ENCODE peak calls at places on chromosome 1, in five cellular contexts. W, E, H, Z and U are unnamed samples.

GRCh38 chr1:154431586-154432373 is 26.6 kb downstream of the IL6R start:
- DNase-seq in W (peak), E (peak), H (no peak), Z (no peak), U (no peak)

GRCh38 chr1:107698161-107698560 is 266.8 kb downstream of the VAV3 start:
- DNase-seq in W (no peak), E (no peak), H (no peak), Z (no peak), U (no peak)

GRCh38 chr1:46199233-46199749 is 1.1 kb upstream of the POMGNT1 start:
- DNase-seq in W (no peak), E (no peak), H (no peak), Z (no peak), U (no peak)

GRCh38 chr1:110620250-110620615 is 14.1 kb upstream of the KCNA2 start:
- DNase-seq in W (no peak), E (no peak), H (no peak), Z (no peak), U (no peak)

GRCh38 chr1:203473781-203474305 is 1.8 kb upstream of the PRELP start:
- DNase-seq in W (no peak), E (no peak), H (no peak), Z (no peak), U (no peak)

GRCh38 chr1:176785046-176785445 is 322.1 kb downstream of the PAPPA2 start:
- DNase-seq in W (no peak), E (no peak), H (no peak), Z (no peak), U (no peak)

GRCh38 chr1:78145105-78145580 is 99.4 kb downstream of the GIPC2 start:
- DNase-seq in W (peak), E (no peak), H (peak), Z (peak), U (peak)

GRCh38 chr1:229273507-229274232 is 2.8 kb downstream of the RAB4A start:
- DNase-seq in W (no peak), E (no peak), H (peak), Z (no peak), U (no peak)

GRCh38 chr1:160576430-160576829 is 2.9 kb downstream of the CD84 start:
- DNase-seq in W (no peak), E (no peak), H (no peak), Z (no peak), U (no peak)

GRCh38 chr1:248853023-248853422 is 5.9 kb downstream of the ZNF692 start:
- DNase-seq in W (no peak), E (no peak), H (no peak), Z (no peak), U (no peak)

GRCh38 chr1:210898473-210898872 is 235.5 kb downstream of the KCNH1 start:
- DNase-seq in W (no peak), E (no peak), H (no peak), Z (no peak), U (no peak)

GRCh38 chr1:18199462-18199861 is 91.9 kb downstream of the IGSF21 start:
- DNase-seq in W (no peak), E (no peak), H (no peak), Z (peak), U (no peak)

GRCh38 chr1:44025816-44026215 is 5.4 kb downstream of the SLC6A9 start:
- DNase-seq in W (no peak), E (no peak), H (no peak), Z (no peak), U (no peak)

GRCh38 chr1:38207906-38208305 is 161.3 kb upstream of the POU3F1 start:
- DNase-seq in W (no peak), E (no peak), H (no peak), Z (no peak), U (no peak)

GRCh38 chr1:100927276-100927675 is 31.4 kb downstream of the SLC30A7 start:
- DNase-seq in W (no peak), E (no peak), H (no peak), Z (no peak), U (no peak)

GRCh38 chr1:17438176-17438976 is 1.1 kb downstream of the RCC2 start:
- DNase-seq in W (no peak), E (peak), H (peak), Z (peak), U (peak)

GRCh38 chr1:218361298-218362065 is 16.3 kb downstream of the TGFB2 start:
- DNase-seq in W (no peak), E (no peak), H (no peak), Z (no peak), U (no peak)

GRCh38 chr1:237879195-237879594 is 11.5 kb downstream of the ZP4 start:
- DNase-seq in W (no peak), E (no peak), H (no peak), Z (no peak), U (no peak)

GRCh38 chr1:30319765-30320580 is 403.4 kb downstream of the MATN1 start:
- DNase-seq in W (no peak), E (no peak), H (no peak), Z (no peak), U (no peak)

GRCh38 chr1:217482356-217483102 is 148.4 kb downstream of the GPATCH2 start:
- DNase-seq in W (peak), E (no peak), H (no peak), Z (no peak), U (peak)

GRCh38 chr1:3995141-3995780 is 95.2 kb upstream of the C1orf174 start:
- DNase-seq in W (no peak), E (no peak), H (no peak), Z (no peak), U (no peak)

GRCh38 chr1:91795601-91796389 is 90.2 kb downstream of the TGFBR3 start:
- DNase-seq in W (peak), E (no peak), H (no peak), Z (no peak), U (no peak)

GRCh38 chr1:202029171-202029665 is 18.8 kb downstream of the ELF3 start:
- DNase-seq in W (peak), E (no peak), H (no peak), Z (no peak), U (no peak)

GRCh38 chr1:241593186-241593585 is 47.0 kb downstream of the CHML start:
- DNase-seq in W (no peak), E (no peak), H (no peak), Z (no peak), U (no peak)

GRCh38 chr1:9400425-9401079 is 107.9 kb downstream of the SPSB1 start:
- DNase-seq in W (no peak), E (no peak), H (no peak), Z (no peak), U (no peak)
- TF ChIP-seq CTCF in W (peak), E (no peak), H (no peak), Z (no peak), U (no peak)

GRCh38 chr1:230979952-230980351 is 1.1 kb downstream of the ARV1 start:
- DNase-seq in W (no peak), E (no peak), H (no peak), Z (no peak), U (no peak)

GRCh38 chr1:230977781-230978490 is 725 bp downstream of the TTC13 start:
- DNase-seq in W (no peak), E (no peak), H (peak), Z (peak), U (peak)

GRCh38 chr1:230976825-230977747 is 1.6 kb downstream of the TTC13 start:
- DNase-seq in W (no peak), E (no peak), H (no peak), Z (no peak), U (no peak)

GRCh38 chr1:230979389-230979716 is 459 bp downstream of the ARV1 start:
- DNase-seq in W (no peak), E (no peak), H (no peak), Z (no peak), U (no peak)

GRCh38 chr1:230978491-230979388 is at the start of the genes ARV1 and TTC13:
- DNase-seq in W (peak), E (peak), H (peak), Z (peak), U (peak)
- TF ChIP-seq CTCF in W (peak), E (no peak), H (no peak), Z (no peak), U (peak)

GRCh38 chr1:51346086-51346942 is 16.0 kb upstream of the TTC39A start:
- DNase-seq in W (no peak), E (no peak), H (no peak), Z (no peak), U (no peak)

GRCh38 chr1:51345300-51345687 is 14.9 kb upstream of the TTC39A start:
- DNase-seq in W (no peak), E (no peak), H (no peak), Z (no peak), U (no peak)

GRCh38 chr1:51344276-51344601 is 13.9 kb upstream of the TTC39A start:
- DNase-seq in W (no peak), E (no peak), H (no peak), Z (no peak), U (no peak)

GRCh38 chr1:51343624-51344023 is 13.3 kb upstream of the TTC39A start:
- DNase-seq in W (no peak), E (no peak), H (no peak), Z (no peak), U (no peak)

GRCh38 chr1:51344602-51345299 is 14.4 kb upstream of the TTC39A start:
- DNase-seq in W (no peak), E (no peak), H (peak), Z (peak), U (peak)
- TF ChIP-seq CTCF in W (no peak), E (no peak), H (peak), Z (no peak), U (no peak)

GRCh38 chr1:236747311-236747956 is 47.7 kb upstream of the MTR start:
- DNase-seq in W (no peak), E (no peak), H (no peak), Z (no peak), U (no peak)

GRCh38 chr1:236746785-236747184 is 48.3 kb upstream of the MTR start:
- DNase-seq in W (no peak), E (no peak), H (no peak), Z (no peak), U (no peak)

GRCh38 chr1:236751385-236751784 is 43.7 kb upstream of the MTR start:
- DNase-seq in W (no peak), E (no peak), H (no peak), Z (no peak), U (no peak)

GRCh38 chr1:236750928-236751327 is 44.2 kb upstream of the MTR start:
- DNase-seq in W (no peak), E (no peak), H (no peak), Z (no peak), U (no peak)

GRCh38 chr1:236748471-236748870 is 46.6 kb upstream of the MTR start:
- DNase-seq in W (no peak), E (no peak), H (no peak), Z (no peak), U (no peak)
- TF ChIP-seq CTCF in W (peak), E (peak), H (no peak), Z (no peak), U (no peak)

DNA sequence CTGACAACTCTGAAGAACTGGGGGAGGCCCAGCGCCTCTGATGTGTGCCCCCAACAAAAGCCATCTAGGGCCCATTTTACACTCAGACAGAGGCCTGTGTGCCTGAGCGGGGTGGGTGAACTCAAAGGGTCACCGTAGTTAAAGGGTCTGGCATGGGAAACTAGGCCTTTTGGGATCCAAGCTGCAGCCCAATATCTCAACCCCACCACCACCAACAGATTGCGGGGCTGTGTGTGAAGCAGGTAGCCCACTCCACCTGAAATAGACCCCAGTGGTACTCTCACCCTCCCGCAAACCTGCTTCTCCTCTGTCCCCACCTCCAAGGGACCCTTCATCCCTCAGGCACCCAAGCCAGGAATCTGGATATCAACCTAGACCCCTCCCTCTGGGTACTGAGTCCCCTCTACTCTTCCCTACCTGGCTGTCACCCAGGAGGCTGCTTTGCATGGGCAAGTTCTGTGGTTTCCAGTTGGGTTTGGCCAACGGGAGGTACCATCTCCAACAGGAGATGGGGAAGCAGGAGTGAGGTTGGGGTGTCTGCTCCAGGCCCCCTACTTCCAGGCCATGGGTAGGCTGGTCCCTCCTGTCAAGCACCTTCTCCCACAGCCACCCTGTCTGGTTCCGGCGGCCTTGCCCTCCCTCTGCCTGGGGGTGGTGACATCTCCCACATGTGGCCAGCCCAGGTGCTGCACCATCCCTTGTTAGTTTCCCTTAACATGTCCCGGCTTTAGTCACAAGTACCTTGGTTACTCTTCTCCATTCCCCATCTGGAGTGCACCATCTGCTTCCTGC is 35.2 kb upstream of the LRP8 start:
- DNase-seq in W (no peak), E (no peak), H (peak), Z (peak), U (no peak)
- TF ChIP-seq CTCF in W (no peak), E (no peak), H (no peak), Z (no peak), U (no peak)

DNA sequence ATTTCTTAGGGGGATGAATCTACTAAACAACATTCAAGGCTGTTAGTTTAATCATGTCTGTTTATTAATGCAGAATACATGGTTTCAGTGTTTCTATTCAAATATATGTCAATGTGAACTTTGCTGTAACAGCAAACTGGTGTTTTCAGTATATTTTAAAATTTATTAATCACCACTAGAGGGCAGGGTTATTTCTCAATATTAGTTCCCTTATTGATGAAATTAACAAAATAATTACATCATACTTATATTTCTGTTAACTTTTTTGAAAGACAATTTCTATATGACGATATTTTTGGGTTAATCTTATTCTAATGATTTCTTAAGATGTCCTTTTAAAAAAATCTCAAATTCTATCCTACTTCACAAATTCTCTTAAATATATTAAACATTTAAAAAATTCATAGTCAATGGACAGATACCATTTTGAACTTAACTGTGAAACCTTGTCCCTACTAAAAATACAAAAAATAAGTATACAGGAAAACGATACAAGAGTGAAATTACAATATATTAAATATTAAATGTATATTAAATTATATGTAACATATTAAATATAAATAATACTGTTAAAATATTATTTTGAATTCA is 1034.1 kb upstream of the PRMT6 start:
- DNase-seq in W (no peak), E (no peak), H (no peak), Z (no peak), U (no peak)
- TF ChIP-seq CTCF in W (peak), E (no peak), H (peak), Z (no peak), U (no peak)

DNA sequence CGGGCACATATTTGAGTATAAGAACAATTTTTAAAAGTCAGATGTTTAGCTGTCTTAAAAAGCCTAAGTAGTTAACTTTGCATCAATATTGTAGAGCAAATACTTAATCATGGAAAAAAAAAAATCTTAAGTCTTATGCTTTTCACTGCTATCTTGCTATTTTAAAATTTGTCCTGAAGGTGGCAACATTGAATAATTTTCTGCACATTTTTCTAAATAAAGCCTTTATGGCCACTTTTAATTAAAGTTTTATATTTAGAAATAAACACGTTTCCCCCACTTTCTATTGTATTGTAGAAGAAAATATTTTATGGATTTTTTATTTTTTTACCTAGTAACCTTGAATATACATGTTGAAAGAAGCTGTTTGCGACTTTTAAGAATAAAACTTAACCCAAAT is 198.8 kb downstream of the AMY1C start:
- DNase-seq in W (no peak), E (no peak), H (no peak), Z (no peak), U (no peak)
- TF ChIP-seq CTCF in W (peak), E (no peak), H (peak), Z (no peak), U (no peak)

DNA sequence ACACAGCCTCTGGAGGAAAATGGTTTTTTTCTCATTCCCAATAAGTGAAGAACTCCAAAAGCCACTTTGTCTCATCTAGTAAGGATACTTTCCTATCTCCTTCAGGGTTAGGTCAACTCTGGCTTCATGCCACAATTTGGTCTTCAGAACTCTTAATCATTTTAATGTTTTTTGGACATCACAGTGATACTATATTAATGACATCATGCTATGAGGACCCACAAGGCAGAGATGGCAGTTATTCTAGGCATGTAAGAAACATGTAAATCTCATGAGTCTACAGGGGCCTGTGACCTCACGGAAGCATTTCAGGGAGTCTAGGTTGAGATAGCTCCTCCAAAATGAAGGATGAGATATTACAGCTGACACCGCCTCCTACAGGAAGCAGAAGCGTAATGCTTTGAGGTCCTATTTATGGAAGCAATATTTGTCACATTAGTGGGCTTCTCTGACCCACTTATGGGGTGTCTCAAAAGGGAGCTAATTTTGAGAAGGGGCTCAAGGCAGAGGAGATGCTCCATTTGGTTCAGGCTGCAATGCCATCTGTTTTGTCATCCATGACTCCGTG is 5.0 kb upstream of the GPR137B start:
- DNase-seq in W (no peak), E (no peak), H (no peak), Z (no peak), U (no peak)
- TF ChIP-seq CTCF in W (no peak), E (no peak), H (no peak), Z (no peak), U (no peak)